ENCODE peak calls at places on chromosomes 2 and 18, in ten cellular contexts. One of them, this sample, is unnamed. For H3K27me3, the result is how much of the 10 kb centered on the place peaks cover.

GRCh38 chr2:138395565-138396306 is 105.8 kb upstream of the SPOPL start:
- DNase-seq in K562: no peak
- DNase-seq in sigmoid colon: no peak
- DNase-seq in AG04450: no peak
- DNase-seq in stomach: no peak
- DNase-seq in neural progenitor cell: no peak
- DNase-seq in endodermal cell: no peak
- DNase-seq in lower lobe of right lung: no peak
- DNase-seq in CD8-positive, alpha-beta T cell: no peak
- DNase-seq in fibroblast of lung: peak
- DNase-seq in this sample: no peak

GRCh38 chr2:5976626-5977025 is 284.4 kb downstream of the SOX11 start:
- DNase-seq in K562: no peak
- DNase-seq in sigmoid colon: no peak
- DNase-seq in AG04450: no peak
- DNase-seq in stomach: no peak
- DNase-seq in neural progenitor cell: no peak
- DNase-seq in endodermal cell: no peak
- DNase-seq in lower lobe of right lung: no peak
- DNase-seq in CD8-positive, alpha-beta T cell: no peak
- DNase-seq in fibroblast of lung: no peak
- DNase-seq in this sample: no peak

GRCh38 chr2:3107567-3107966 is 270.1 kb downstream of the EIPR1 start:
- DNase-seq in K562: no peak
- DNase-seq in sigmoid colon: peak
- DNase-seq in AG04450: no peak
- DNase-seq in stomach: no peak
- DNase-seq in neural progenitor cell: no peak
- DNase-seq in endodermal cell: peak
- DNase-seq in lower lobe of right lung: no peak
- DNase-seq in CD8-positive, alpha-beta T cell: no peak
- DNase-seq in fibroblast of lung: no peak
- DNase-seq in this sample: no peak

GRCh38 chr2:39492095-39492590 is 55.1 kb upstream of the MAP4K3 start:
- DNase-seq in K562: peak
- DNase-seq in sigmoid colon: no peak
- DNase-seq in AG04450: peak
- DNase-seq in stomach: no peak
- DNase-seq in neural progenitor cell: no peak
- DNase-seq in endodermal cell: no peak
- DNase-seq in lower lobe of right lung: no peak
- DNase-seq in CD8-positive, alpha-beta T cell: no peak
- DNase-seq in fibroblast of lung: peak
- DNase-seq in this sample: no peak

GRCh38 chr2:176683565-176684210 is 414.4 kb downstream of the MTX2 start:
- DNase-seq in K562: no peak
- DNase-seq in sigmoid colon: no peak
- DNase-seq in AG04450: no peak
- DNase-seq in stomach: no peak
- DNase-seq in neural progenitor cell: no peak
- DNase-seq in endodermal cell: no peak
- DNase-seq in lower lobe of right lung: no peak
- DNase-seq in CD8-positive, alpha-beta T cell: no peak
- DNase-seq in fibroblast of lung: no peak
- DNase-seq in this sample: no peak

GRCh38 chr2:120985174-120985996 is 249.7 kb downstream of the GLI2 start:
- DNase-seq in K562: no peak
- DNase-seq in sigmoid colon: peak
- DNase-seq in AG04450: no peak
- DNase-seq in stomach: no peak
- DNase-seq in neural progenitor cell: no peak
- DNase-seq in endodermal cell: no peak
- DNase-seq in lower lobe of right lung: no peak
- DNase-seq in CD8-positive, alpha-beta T cell: no peak
- DNase-seq in fibroblast of lung: no peak
- DNase-seq in this sample: no peak

GRCh38 chr18:58937204-58937603 is 72.5 kb downstream of the ZNF532 start:
- DNase-seq in K562: no peak
- DNase-seq in sigmoid colon: no peak
- DNase-seq in AG04450: no peak
- DNase-seq in stomach: no peak
- DNase-seq in neural progenitor cell: no peak
- DNase-seq in endodermal cell: no peak
- DNase-seq in lower lobe of right lung: no peak
- DNase-seq in CD8-positive, alpha-beta T cell: no peak
- DNase-seq in fibroblast of lung: peak
- DNase-seq in this sample: no peak

GRCh38 chr18:51342815-51343214 is 145.3 kb upstream of the MEX3C start:
- DNase-seq in K562: peak
- DNase-seq in sigmoid colon: no peak
- DNase-seq in AG04450: no peak
- DNase-seq in stomach: no peak
- DNase-seq in neural progenitor cell: no peak
- DNase-seq in endodermal cell: no peak
- DNase-seq in lower lobe of right lung: no peak
- DNase-seq in CD8-positive, alpha-beta T cell: no peak
- DNase-seq in fibroblast of lung: peak
- DNase-seq in this sample: no peak

GRCh38 chr18:10690376-10690775 is 164.5 kb downstream of the NAPG start:
- DNase-seq in K562: no peak
- DNase-seq in sigmoid colon: no peak
- DNase-seq in AG04450: no peak
- DNase-seq in stomach: no peak
- DNase-seq in neural progenitor cell: no peak
- DNase-seq in endodermal cell: no peak
- DNase-seq in lower lobe of right lung: no peak
- DNase-seq in CD8-positive, alpha-beta T cell: no peak
- DNase-seq in fibroblast of lung: no peak
- DNase-seq in this sample: no peak

GRCh38 chr2:54524236-54524991 is 68.3 kb downstream of the SPTBN1 start:
- DNase-seq in K562: peak
- DNase-seq in sigmoid colon: no peak
- DNase-seq in AG04450: no peak
- DNase-seq in stomach: no peak
- DNase-seq in neural progenitor cell: no peak
- DNase-seq in endodermal cell: no peak
- DNase-seq in lower lobe of right lung: no peak
- DNase-seq in CD8-positive, alpha-beta T cell: no peak
- DNase-seq in fibroblast of lung: peak
- DNase-seq in this sample: no peak

GRCh38 chr2:114610677-114611076 is 168.2 kb downstream of the DPP10 start:
- DNase-seq in K562: no peak
- DNase-seq in sigmoid colon: no peak
- DNase-seq in AG04450: no peak
- DNase-seq in stomach: no peak
- DNase-seq in neural progenitor cell: peak
- DNase-seq in endodermal cell: peak
- DNase-seq in lower lobe of right lung: no peak
- DNase-seq in CD8-positive, alpha-beta T cell: no peak
- DNase-seq in fibroblast of lung: no peak
- DNase-seq in this sample: no peak

GRCh38 chr2:114609203-114609602 is 166.8 kb downstream of the DPP10 start:
- DNase-seq in K562: no peak
- DNase-seq in sigmoid colon: no peak
- DNase-seq in AG04450: no peak
- DNase-seq in stomach: no peak
- DNase-seq in neural progenitor cell: no peak
- DNase-seq in endodermal cell: no peak
- DNase-seq in lower lobe of right lung: no peak
- DNase-seq in CD8-positive, alpha-beta T cell: no peak
- DNase-seq in fibroblast of lung: no peak
- DNase-seq in this sample: no peak

DNA sequence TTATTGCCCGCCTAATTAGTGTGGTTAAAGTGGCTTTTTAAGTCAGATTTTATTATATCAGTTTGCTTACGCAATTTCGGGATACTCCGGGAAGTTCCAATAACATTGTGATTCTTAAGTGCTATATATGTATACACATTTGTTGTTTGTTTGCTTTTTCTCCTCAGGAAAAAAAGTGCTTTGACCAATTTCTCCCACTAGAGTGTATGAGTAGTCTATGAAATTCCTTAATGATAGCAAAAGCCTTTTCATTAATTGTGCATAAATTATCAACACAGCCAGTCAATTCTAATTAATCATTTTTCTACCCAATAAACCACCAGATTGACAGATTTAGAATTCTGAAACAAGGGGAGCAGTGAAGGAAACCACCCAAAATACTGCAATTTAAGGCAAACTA is 172.2 kb downstream of the DPP10 start:
- DNase-seq in K562: no peak
- DNase-seq in sigmoid colon: no peak
- DNase-seq in AG04450: no peak
- DNase-seq in stomach: no peak
- DNase-seq in neural progenitor cell: no peak
- DNase-seq in endodermal cell: no peak
- DNase-seq in lower lobe of right lung: no peak
- DNase-seq in CD8-positive, alpha-beta T cell: no peak
- DNase-seq in fibroblast of lung: no peak
- DNase-seq in this sample: no peak
- TF ChIP-seq CTCF in K562: no peak
- TF ChIP-seq CTCF in sigmoid colon: no peak
- TF ChIP-seq CTCF in AG04450: no peak
- TF ChIP-seq CTCF in stomach: no peak
- TF ChIP-seq CTCF in neural progenitor cell: peak
- TF ChIP-seq CTCF in endodermal cell: peak
- TF ChIP-seq CTCF in lower lobe of right lung: no peak
- TF ChIP-seq CTCF in CD8-positive, alpha-beta T cell: no peak
- TF ChIP-seq CTCF in fibroblast of lung: no peak
- TF ChIP-seq CTCF in this sample: no peak

DNA sequence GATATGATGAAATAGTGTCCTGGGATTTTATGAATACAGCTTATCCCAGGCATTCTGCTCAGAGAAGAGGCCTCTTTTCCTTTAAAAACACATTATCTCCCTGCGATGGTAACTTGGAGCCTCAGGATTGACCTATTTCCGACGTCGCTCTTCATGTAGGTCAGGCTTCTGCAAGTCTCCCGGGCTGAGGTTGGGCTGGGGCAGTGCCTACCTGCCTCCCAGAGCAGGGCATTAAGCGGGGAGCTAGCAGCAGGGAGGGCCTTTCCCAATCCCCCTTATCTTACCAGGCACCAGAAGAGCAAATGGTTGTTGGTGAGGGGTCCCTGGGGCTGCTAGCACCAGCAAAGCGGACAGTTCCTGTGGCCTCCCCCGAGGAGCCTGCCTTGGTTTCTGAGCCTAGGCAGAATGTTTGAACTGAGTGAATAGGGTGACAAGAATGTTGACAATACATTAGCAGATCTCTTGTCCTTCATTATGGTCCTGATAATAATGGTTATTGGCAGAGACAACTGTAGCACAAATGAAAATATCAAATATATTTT is 60.2 kb downstream of the TRPM8 start:
- DNase-seq in K562: no peak
- DNase-seq in sigmoid colon: no peak
- DNase-seq in AG04450: no peak
- DNase-seq in stomach: no peak
- DNase-seq in neural progenitor cell: peak
- DNase-seq in endodermal cell: peak
- DNase-seq in lower lobe of right lung: no peak
- DNase-seq in CD8-positive, alpha-beta T cell: no peak
- DNase-seq in fibroblast of lung: no peak
- DNase-seq in this sample: no peak
- H3K27me3 ChIP-seq in K562: under half
- H3K27me3 ChIP-seq in sigmoid colon: under half
- H3K27me3 ChIP-seq in AG04450: under half
- H3K27me3 ChIP-seq in stomach: under half
- H3K27me3 ChIP-seq in neural progenitor cell: under half
- H3K27me3 ChIP-seq in endodermal cell: under half
- H3K27me3 ChIP-seq in lower lobe of right lung: under half
- H3K27me3 ChIP-seq in CD8-positive, alpha-beta T cell: under half
- H3K27me3 ChIP-seq in fibroblast of lung: under half
- H3K27me3 ChIP-seq in this sample: under half

GRCh38 chr2:20033341-20033740 is 18.1 kb downstream of the LAPTM4A start:
- DNase-seq in K562: no peak
- DNase-seq in sigmoid colon: no peak
- DNase-seq in AG04450: no peak
- DNase-seq in stomach: no peak
- DNase-seq in neural progenitor cell: no peak
- DNase-seq in endodermal cell: no peak
- DNase-seq in lower lobe of right lung: no peak
- DNase-seq in CD8-positive, alpha-beta T cell: no peak
- DNase-seq in fibroblast of lung: no peak
- DNase-seq in this sample: no peak

GRCh38 chr2:20035961-20036666 is 15.3 kb downstream of the LAPTM4A start:
- DNase-seq in K562: no peak
- DNase-seq in sigmoid colon: no peak
- DNase-seq in AG04450: no peak
- DNase-seq in stomach: no peak
- DNase-seq in neural progenitor cell: no peak
- DNase-seq in endodermal cell: no peak
- DNase-seq in lower lobe of right lung: no peak
- DNase-seq in CD8-positive, alpha-beta T cell: no peak
- DNase-seq in fibroblast of lung: no peak
- DNase-seq in this sample: no peak

GRCh38 chr2:20034218-20034617 is 17.2 kb downstream of the LAPTM4A start:
- DNase-seq in K562: no peak
- DNase-seq in sigmoid colon: no peak
- DNase-seq in AG04450: no peak
- DNase-seq in stomach: no peak
- DNase-seq in neural progenitor cell: no peak
- DNase-seq in endodermal cell: no peak
- DNase-seq in lower lobe of right lung: no peak
- DNase-seq in CD8-positive, alpha-beta T cell: no peak
- DNase-seq in fibroblast of lung: no peak
- DNase-seq in this sample: no peak

GRCh38 chr2:20037660-20038059 is 13.8 kb downstream of the LAPTM4A start:
- DNase-seq in K562: no peak
- DNase-seq in sigmoid colon: no peak
- DNase-seq in AG04450: no peak
- DNase-seq in stomach: no peak
- DNase-seq in neural progenitor cell: no peak
- DNase-seq in endodermal cell: no peak
- DNase-seq in lower lobe of right lung: no peak
- DNase-seq in CD8-positive, alpha-beta T cell: no peak
- DNase-seq in fibroblast of lung: no peak
- DNase-seq in this sample: no peak

DNA sequence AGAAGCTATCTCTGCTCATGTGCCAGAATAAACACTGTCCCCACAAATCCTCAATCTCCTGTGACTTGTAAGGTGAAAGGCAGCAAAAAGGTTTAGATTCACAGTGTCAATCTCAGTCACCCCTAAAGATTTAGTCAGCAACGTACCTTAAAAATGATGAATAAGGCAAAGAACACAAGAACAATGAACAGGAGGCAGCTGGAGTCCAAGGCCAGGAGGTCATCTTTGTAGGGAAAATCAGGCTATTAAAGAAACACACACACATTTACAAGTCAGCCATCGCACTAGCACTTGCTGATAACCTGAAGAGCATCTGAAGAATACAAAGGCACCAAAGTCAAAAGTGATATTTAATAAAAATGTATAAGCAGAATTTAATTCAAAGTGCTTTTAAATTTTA is 16.6 kb downstream of the LAPTM4A start:
- DNase-seq in K562: no peak
- DNase-seq in sigmoid colon: no peak
- DNase-seq in AG04450: no peak
- DNase-seq in stomach: no peak
- DNase-seq in neural progenitor cell: no peak
- DNase-seq in endodermal cell: no peak
- DNase-seq in lower lobe of right lung: no peak
- DNase-seq in CD8-positive, alpha-beta T cell: no peak
- DNase-seq in fibroblast of lung: no peak
- DNase-seq in this sample: no peak
- H3K27ac ChIP-seq in K562: no peak
- H3K27ac ChIP-seq in sigmoid colon: no peak
- H3K27ac ChIP-seq in AG04450: no peak
- H3K27ac ChIP-seq in stomach: no peak
- H3K27ac ChIP-seq in neural progenitor cell: no peak
- H3K27ac ChIP-seq in endodermal cell: no peak
- H3K27ac ChIP-seq in lower lobe of right lung: no peak
- H3K27ac ChIP-seq in CD8-positive, alpha-beta T cell: no peak
- H3K27ac ChIP-seq in fibroblast of lung: no peak
- H3K27ac ChIP-seq in this sample: no peak

GRCh38 chr2:207039225-207039624 is 99.9 kb downstream of the CPO start:
- DNase-seq in K562: no peak
- DNase-seq in sigmoid colon: no peak
- DNase-seq in AG04450: no peak
- DNase-seq in stomach: no peak
- DNase-seq in neural progenitor cell: no peak
- DNase-seq in endodermal cell: no peak
- DNase-seq in lower lobe of right lung: no peak
- DNase-seq in CD8-positive, alpha-beta T cell: no peak
- DNase-seq in fibroblast of lung: no peak
- DNase-seq in this sample: no peak
- TF ChIP-seq CTCF in K562: no peak
- TF ChIP-seq CTCF in sigmoid colon: no peak
- TF ChIP-seq CTCF in AG04450: no peak
- TF ChIP-seq CTCF in stomach: no peak
- TF ChIP-seq CTCF in neural progenitor cell: no peak
- TF ChIP-seq CTCF in endodermal cell: no peak
- TF ChIP-seq CTCF in lower lobe of right lung: no peak
- TF ChIP-seq CTCF in CD8-positive, alpha-beta T cell: no peak
- TF ChIP-seq CTCF in fibroblast of lung: no peak
- TF ChIP-seq CTCF in this sample: no peak

This sample was measured in CD4-positive, alpha-beta T cell.